ENCODE peak calls at places on chromosomes 13 and 19, in nine cellular contexts. G is head of caudate nucleus; L is Caco-2; M is astrocyte of the spinal cord; S is GM10248; P is foreskin melanocyte; H is AG04449; W is LoVo; Q is stimulated activated CD8-positive, alpha-beta memory T cell treated with anti-CD3 and anti-CD28 coated beads, Interleukin-4, amount 100 ng/mL, for 4 hours. C is an unnamed sample.

GRCh38 chr19:33998739-33999345 is 173.5 kb upstream of the LSM14A start:
- DNase-seq in G (no peak), L (no peak), M (peak), S (no peak), P (peak), H (no peak), W (no peak), Q (no peak), C (no peak)

GRCh38 chr13:44815507-44816074 is 173.7 kb downstream of the NUFIP1 start:
- DNase-seq in G (peak), L (peak), M (peak), S (no peak), P (no peak), H (peak), W (peak), Q (no peak), C (no peak)

GRCh38 chr19:23563326-23563725 is 123.7 kb downstream of the ZNF675 start:
- DNase-seq in G (no peak), L (no peak), M (no peak), S (no peak), P (no peak), H (no peak), W (no peak), Q (no peak), C (no peak)

GRCh38 chr19:33086955-33087354 is 6.0 kb downstream of the GPATCH1 start:
- DNase-seq in G (no peak), L (no peak), M (no peak), S (no peak), P (no peak), H (no peak), W (no peak), Q (no peak), C (no peak)

GRCh38 chr19:16608290-16608704 is 19.7 kb downstream of the MED26 start:
- DNase-seq in G (no peak), L (no peak), M (peak), S (no peak), P (no peak), H (peak), W (no peak), Q (no peak), C (no peak)

GRCh38 chr13:100363874-100364273 is 224.7 kb downstream of the GGACT start:
- DNase-seq in G (no peak), L (no peak), M (peak), S (no peak), P (no peak), H (no peak), W (peak), Q (no peak), C (no peak)

GRCh38 chr13:40376867-40377266 is 289.6 kb downstream of the FOXO1 start:
- DNase-seq in G (no peak), L (no peak), M (no peak), S (no peak), P (no peak), H (no peak), W (no peak), Q (no peak), C (no peak)

GRCh38 chr19:32202244-32202643 is 143.2 kb upstream of the ZNF507 start:
- DNase-seq in G (no peak), L (no peak), M (no peak), S (no peak), P (no peak), H (no peak), W (no peak), Q (no peak), C (no peak)

GRCh38 chr13:113663934-113664333 is 3.1 kb upstream of the GRK1 start:
- DNase-seq in G (no peak), L (no peak), M (no peak), S (no peak), P (no peak), H (no peak), W (no peak), Q (no peak), C (no peak)

GRCh38 chr19:10808937-10809655 is 26.9 kb downstream of the TMED1 start:
- DNase-seq in G (no peak), L (no peak), M (peak), S (no peak), P (no peak), H (no peak), W (peak), Q (no peak), C (no peak)

GRCh38 chr19:29662604-29663404 is 2.5 kb upstream of the PLEKHF1 start:
- DNase-seq in G (no peak), L (no peak), M (peak), S (no peak), P (peak), H (peak), W (no peak), Q (no peak), C (no peak)

GRCh38 chr19:15331419-15332310 is 674 bp downstream of the BRD4 start:
- DNase-seq in G (peak), L (peak), M (peak), S (peak), P (no peak), H (no peak), W (peak), Q (peak), C (no peak)

GRCh38 chr19:31803819-31804446 is 454.7 kb upstream of the TSHZ3 start:
- DNase-seq in G (no peak), L (no peak), M (no peak), S (no peak), P (no peak), H (no peak), W (no peak), Q (no peak), C (no peak)

GRCh38 chr13:26050568-26051230 is 1.1 kb downstream of the SHISA2 start:
- DNase-seq in G (peak), L (no peak), M (peak), S (no peak), P (no peak), H (no peak), W (no peak), Q (no peak), C (no peak)

GRCh38 chr13:48819376-48819775 is 156.3 kb upstream of the FNDC3A start:
- DNase-seq in G (no peak), L (no peak), M (no peak), S (no peak), P (no peak), H (no peak), W (no peak), Q (no peak), C (no peak)

GRCh38 chr13:38417727-38418126 is 68.1 kb downstream of the UFM1 start:
- DNase-seq in G (no peak), L (peak), M (no peak), S (no peak), P (no peak), H (no peak), W (no peak), Q (no peak), C (no peak)

GRCh38 chr19:53874384-53874995 is 6.8 kb downstream of the MYADM start:
- DNase-seq in G (no peak), L (no peak), M (no peak), S (no peak), P (no peak), H (no peak), W (no peak), Q (no peak), C (no peak)

C was measured in cerebellar nuclear complex.